ENCODE peak calls at places on chromosomes 12 and 14, in six cellular contexts. R is PC-3; M is nucleus accumbens; F is ELR; A is activated CD4-positive, alpha-beta T cell treated with anti-CD3 and anti-CD28 coated beads for 36 hours; P is esophagus squamous epithelium. N is an unnamed sample.

GRCh38 chr12:51827925-51828818 is 20.3 kb downstream of the FIGNL2 start:
- DNase-seq in M (no peak), P (no peak), F (peak; percentile 71), A (peak; percentile 86), R (peak; percentile 86), N (no peak)

GRCh38 chr12:31362115-31362758 is 36.3 kb upstream of the SINHCAF start:
- DNase-seq in P (no peak), R (no peak), F (no peak), M (peak; percentile 7), A (peak; percentile 15), N (no peak)

GRCh38 chr14:102799684-102800562 is 22.7 kb downstream of the TRAF3 start:
- DNase-seq in A (no peak), R (no peak), M (no peak), F (peak; percentile 26), P (no peak), N (no peak)

GRCh38 chr12:58566599-58566998 is 353.7 kb downstream of the LRIG3 start:
- DNase-seq in M (no peak), A (no peak), R (peak; percentile 90), F (peak; percentile 21), P (no peak), N (no peak)

GRCh38 chr12:107129315-107129930 is 36.1 kb upstream of the CRY1 start:
- DNase-seq in M (no peak), A (no peak), R (no peak), P (no peak), F (no peak), N (no peak)

GRCh38 chr12:6182279-6182898 is 17.8 kb upstream of the CD9 start:
- DNase-seq in F (peak; percentile 46), A (no peak), R (peak; percentile 52), M (no peak), P (no peak), N (no peak)

GRCh38 chr14:104353921-104354701 is 215.7 kb downstream of the KIF26A start:
- DNase-seq in M (no peak), F (no peak), P (no peak), A (peak; percentile 2), R (no peak), N (no peak)

GRCh38 chr12:119486599-119487154 is 106.9 kb upstream of the TMEM233 start:
- DNase-seq in A (no peak), P (no peak), F (no peak), M (no peak), R (no peak), N (peak; percentile 28)

GRCh38 chr12:113479578-113480335 is 8.1 kb upstream of the LHX5 start:
- DNase-seq in F (peak; percentile 42), P (no peak), R (no peak), A (peak; percentile 70), M (peak; percentile 37), N (no peak)

GRCh38 chr14:98959410-98959809 is 312.6 kb downstream of the BCL11B start:
- DNase-seq in F (no peak), R (no peak), A (no peak), P (no peak), M (no peak), N (no peak)

GRCh38 chr12:120699553-120699952 is 10.7 kb upstream of the UNC119B start:
- DNase-seq in P (no peak), A (no peak), R (no peak), F (no peak), M (no peak), N (no peak)

GRCh38 chr14:87407344-87407743 is 585.6 kb downstream of the GALC start:
- DNase-seq in P (no peak), F (no peak), M (no peak), A (no peak), R (no peak), N (no peak)

GRCh38 chr12:106135781-106136180 is 3.0 kb downstream of the NUAK1 start:
- DNase-seq in M (no peak), P (no peak), R (peak; percentile 79), F (peak; percentile 61), A (no peak), N (no peak)

GRCh38 chr12:66004922-66005703 is 125.4 kb downstream of the LLPH start:
- DNase-seq in R (no peak), M (no peak), A (no peak), F (no peak), P (no peak), N (no peak)

GRCh38 chr14:65103150-65103760 is 938 bp upstream of the MAX start:
- DNase-seq in A (peak; percentile 45), P (no peak), M (no peak), F (peak; percentile 54), R (peak; percentile 29), N (no peak)

GRCh38 chr14:22112004-22112403 is 438.4 kb upstream of the OR4E1 start:
- DNase-seq in A (peak; percentile 67), F (peak; percentile 8), P (no peak), M (no peak), R (peak; percentile 33), N (no peak)

GRCh38 chr12:112198120-112198733 is 72.9 kb downstream of the TRAFD1 start:
- DNase-seq in P (no peak), F (peak; percentile 75), M (peak; percentile 76), R (peak; percentile 82), A (peak; percentile 78), N (peak; percentile 60)

GRCh38 chr12:122726056-122726558 is 4.5 kb downstream of the HCAR1 start:
- DNase-seq in M (peak; percentile 11), F (peak; percentile 47), A (peak; percentile 36), P (no peak), R (peak; percentile 92), N (peak; percentile 25)

GRCh38 chr14:104137297-104138097 is 890 bp upstream of the KIF26A start:
- DNase-seq in R (peak; percentile 56), F (peak; percentile 15), A (peak; percentile 84), M (peak; percentile 61), P (no peak), N (no peak)

GRCh38 chr12:57159341-57159740 is 11.9 kb upstream of the LRP1-AS start:
- DNase-seq in A (no peak), F (no peak), P (no peak), M (no peak), R (no peak), N (no peak)

N was measured in iPS DF 19.7.